ENCODE peak calls at places on chromosomes 2 and 18, in seven cellular contexts. C, L, V, M, E, H and Y are unnamed samples.

GRCh38 chr2:54040685-54041084 is 69.9 kb upstream of the PSME4 start:
- DNase-seq in C (no peak), L (no peak), V (no peak), M (no peak), E (no peak), H (no peak), Y (no peak)

GRCh38 chr18:49544362-49544761 is 17.5 kb upstream of the LIPG start:
- DNase-seq in C (no peak), L (no peak), V (no peak), M (no peak), E (no peak), H (no peak), Y (no peak)

GRCh38 chr2:9982248-9982647 is 30.8 kb downstream of the GRHL1 start:
- DNase-seq in C (no peak), L (no peak), V (no peak), M (no peak), E (peak), H (no peak), Y (no peak)

GRCh38 chr2:9772035-9772998 is 71.0 kb upstream of the TAF1B start:
- DNase-seq in C (no peak), L (no peak), V (no peak), M (peak), E (no peak), H (no peak), Y (no peak)

GRCh38 chr2:129806317-129806716 is 173.1 kb upstream of the RAB6C start:
- DNase-seq in C (no peak), L (no peak), V (no peak), M (no peak), E (no peak), H (no peak), Y (no peak)

GRCh38 chr18:10660485-10660884 is 134.7 kb downstream of the NAPG start:
- DNase-seq in C (peak), L (no peak), V (peak), M (no peak), E (no peak), H (no peak), Y (no peak)

GRCh38 chr2:71299507-71299906 is 32.1 kb upstream of the ZNF638 start:
- DNase-seq in C (no peak), L (no peak), V (no peak), M (no peak), E (no peak), H (no peak), Y (no peak)

GRCh38 chr2:28325567-28326468 is 66.8 kb upstream of the FOSL2 start:
- DNase-seq in C (no peak), L (no peak), V (no peak), M (no peak), E (no peak), H (no peak), Y (peak)

GRCh38 chr18:7618821-7619410 is 51.8 kb downstream of the PTPRM start:
- DNase-seq in C (no peak), L (no peak), V (no peak), M (no peak), E (no peak), H (no peak), Y (no peak)

GRCh38 chr2:70248810-70249438 is 496 bp upstream of the TIA1 start:
- DNase-seq in C (peak), L (peak), V (peak), M (peak), E (no peak), H (peak), Y (peak)

GRCh38 chr18:47772374-47773248 is 157.8 kb downstream of the SMAD2 start:
- DNase-seq in C (no peak), L (peak), V (peak), M (no peak), E (peak), H (peak), Y (peak)

GRCh38 chr2:219284501-219285347 is 5.6 kb downstream of the DNAJB2 start:
- DNase-seq in C (no peak), L (no peak), V (no peak), M (no peak), E (no peak), H (no peak), Y (no peak)

GRCh38 chr2:230830428-230830827 is 34.3 kb upstream of the ITM2C start:
- DNase-seq in C (no peak), L (no peak), V (no peak), M (no peak), E (no peak), H (no peak), Y (no peak)

GRCh38 chr2:121247971-121248370 is 37.0 kb downstream of the TFCP2L1 start:
- DNase-seq in C (no peak), L (no peak), V (no peak), M (no peak), E (no peak), H (no peak), Y (no peak)

GRCh38 chr18:31685097-31686082 is 1.0 kb upstream of the B4GALT6 start:
- DNase-seq in C (peak), L (peak), V (peak), M (no peak), E (no peak), H (peak), Y (peak)

GRCh38 chr2:34570266-34570872 is 971.3 kb upstream of the FAM98A start:
- DNase-seq in C (no peak), L (peak), V (no peak), M (no peak), E (no peak), H (no peak), Y (no peak)

GRCh38 chr2:29522951-29523669 is 398.3 kb downstream of the ALK start:
- DNase-seq in C (no peak), L (no peak), V (no peak), M (no peak), E (peak), H (no peak), Y (no peak)

GRCh38 chr2:10447300-10448207 is 573 bp downstream of the ODC1 start:
- DNase-seq in C (peak), L (no peak), V (peak), M (no peak), E (no peak), H (peak), Y (peak)

GRCh38 chr18:69257861-69258458 is 142.7 kb upstream of the DOK6 start:
- DNase-seq in C (no peak), L (no peak), V (no peak), M (no peak), E (peak), H (no peak), Y (no peak)

GRCh38 chr2:15645720-15646385 is 54.2 kb downstream of the DDX1 start:
- DNase-seq in C (no peak), L (no peak), V (no peak), M (no peak), E (no peak), H (no peak), Y (no peak)

GRCh38 chr2:164655750-164656149 is 34.5 kb upstream of the GRB14 start:
- DNase-seq in C (no peak), L (no peak), V (no peak), M (no peak), E (no peak), H (no peak), Y (no peak)